ENCODE peak calls at places on chromosomes 1 and 21, in four cellular contexts. I is SK-N-SH, T is K562, L is H1. G is an unnamed sample.

GRCh38 chr1:225155555-225155954 is 226.1 kb downstream of the DNAH14 start:
- DNase-seq in I (no peak), T (no peak), L (no peak), G (no peak)

GRCh38 chr1:66333463-66334232 is 200.3 kb upstream of the SGIP1 start:
- DNase-seq in I (no peak), T (no peak), L (no peak), G (no peak)

GRCh38 chr1:77126309-77126708 is 92.9 kb downstream of the PIGK start:
- DNase-seq in I (peak), T (no peak), L (no peak), G (peak)

GRCh38 chr1:28091043-28091781 is 2.8 kb upstream of the EYA3 start:
- DNase-seq in I (peak), T (peak), L (peak), G (peak)

GRCh38 chr1:6389971-6390370 is 3.6 kb downstream of the ACOT7 start:
- DNase-seq in I (no peak), T (no peak), L (no peak), G (no peak)

GRCh38 chr1:20362856-20363255 is 72.2 kb downstream of the VWA5B1 start:
- DNase-seq in I (no peak), T (no peak), L (no peak), G (no peak)

GRCh38 chr1:75130312-75130677 is 3.9 kb upstream of the LHX8 start:
- DNase-seq in I (peak), T (no peak), L (peak), G (peak)

GRCh38 chr21:41926068-41926806 is 27.6 kb downstream of the C2CD2 start:
- DNase-seq in I (no peak), T (no peak), L (no peak), G (peak)

GRCh38 chr1:209875510-209875909 is 47.7 kb downstream of the UTP25 start:
- DNase-seq in I (no peak), T (no peak), L (no peak), G (peak)

GRCh38 chr1:239633432-239633831 is 247.1 kb downstream of the CHRM3 start:
- DNase-seq in I (no peak), T (no peak), L (no peak), G (no peak)

GRCh38 chr1:5659606-5660005 is 332.6 kb downstream of the NPHP4 start:
- DNase-seq in I (no peak), T (no peak), L (no peak), G (no peak)

GRCh38 chr1:212641956-212642355 is 33.4 kb downstream of the ATF3 start:
- DNase-seq in I (no peak), T (no peak), L (no peak), G (no peak)

GRCh38 chr1:45016090-45016697 is 4.1 kb downstream of the UROD start:
- DNase-seq in I (no peak), T (no peak), L (no peak), G (no peak)

DNA sequence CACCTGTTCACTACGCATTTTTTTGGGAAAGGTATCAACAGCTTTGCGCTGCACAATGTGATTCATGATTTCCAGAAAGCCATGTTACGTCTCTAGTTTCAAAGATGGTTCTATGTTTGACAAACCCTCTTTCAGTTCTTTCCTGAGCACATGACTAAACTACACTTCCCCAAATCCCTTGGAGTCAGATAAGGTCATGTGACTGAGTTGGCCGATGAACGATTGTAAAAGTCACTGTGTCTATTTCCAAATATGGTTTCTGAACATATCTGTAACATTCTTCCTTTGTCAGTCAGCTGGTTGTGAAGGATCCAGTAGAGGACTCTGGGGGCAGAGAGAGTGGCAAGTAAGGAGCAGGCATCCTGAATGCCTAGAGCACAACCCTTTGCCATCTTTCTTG is 35.4 kb downstream of the TMPRSS15 start:
- DNase-seq in I (no peak), T (no peak), L (no peak), G (no peak)
- TF ChIP-seq TEAD4 in I (no peak), T (no peak), L (no peak), G (no peak)

GRCh38 chr1:118486213-118486612 is 301.2 kb upstream of the SPAG17 start:
- DNase-seq in I (no peak), T (no peak), L (no peak), G (no peak)
- TF ChIP-seq TEAD4 in I (no peak), T (no peak), L (no peak), G (no peak)

GRCh38 chr1:156082111-156083091 is at the start of gene MEX3A:
- DNase-seq in I (peak), T (peak), L (peak), G (peak)

GRCh38 chr1:156090138-156090821 is 8.0 kb upstream of the MEX3A start:
- DNase-seq in I (no peak), T (no peak), L (no peak), G (no peak)

GRCh38 chr1:156083800-156084790 is 1.8 kb upstream of the MEX3A start:
- DNase-seq in I (no peak), T (no peak), L (no peak), G (no peak)

GRCh38 chr1:156089704-156090103 is 7.4 kb upstream of the MEX3A start:
- DNase-seq in I (no peak), T (no peak), L (no peak), G (no peak)

GRCh38 chr1:156086256-156086662 is 4.0 kb upstream of the MEX3A start:
- DNase-seq in I (no peak), T (no peak), L (no peak), G (no peak)
- TF ChIP-seq TEAD4 in I (no peak), T (no peak), L (peak), G (no peak)

GRCh38 chr1:148158594-148158993 is 6.5 kb upstream of the NBPF11 start:
- DNase-seq in I (no peak), T (peak), L (no peak), G (no peak)
- TF ChIP-seq TEAD4 in I (no peak), T (no peak), L (no peak), G (no peak)

GRCh38 chr21:15703932-15704331 is 25.9 kb upstream of the USP25 start:
- DNase-seq in I (no peak), T (no peak), L (no peak), G (no peak)
- TF ChIP-seq TEAD4 in I (no peak), T (no peak), L (no peak), G (no peak)

GRCh38 chr1:237556911-237557310 is 333.8 kb downstream of the ZP4 start:
- DNase-seq in I (no peak), T (no peak), L (no peak), G (no peak)
- TF ChIP-seq TEAD4 in I (no peak), T (no peak), L (no peak), G (no peak)

GRCh38 chr1:238488406-238488805 is 597.7 kb upstream of the ZP4 start:
- DNase-seq in I (no peak), T (no peak), L (no peak), G (no peak)

GRCh38 chr1:238485062-238485905 is 594.6 kb upstream of the ZP4 start:
- DNase-seq in I (no peak), T (no peak), L (no peak), G (peak)

GRCh38 chr1:238487931-238488330 is 597.2 kb upstream of the ZP4 start:
- DNase-seq in I (no peak), T (no peak), L (no peak), G (no peak)

GRCh38 chr1:238484121-238484520 is 593.4 kb upstream of the ZP4 start:
- DNase-seq in I (no peak), T (no peak), L (no peak), G (no peak)

GRCh38 chr1:238485906-238486219 is 595.1 kb upstream of the ZP4 start:
- DNase-seq in I (no peak), T (no peak), L (no peak), G (peak)
- TF ChIP-seq TEAD4 in I (no peak), T (no peak), L (no peak), G (no peak)

DNA sequence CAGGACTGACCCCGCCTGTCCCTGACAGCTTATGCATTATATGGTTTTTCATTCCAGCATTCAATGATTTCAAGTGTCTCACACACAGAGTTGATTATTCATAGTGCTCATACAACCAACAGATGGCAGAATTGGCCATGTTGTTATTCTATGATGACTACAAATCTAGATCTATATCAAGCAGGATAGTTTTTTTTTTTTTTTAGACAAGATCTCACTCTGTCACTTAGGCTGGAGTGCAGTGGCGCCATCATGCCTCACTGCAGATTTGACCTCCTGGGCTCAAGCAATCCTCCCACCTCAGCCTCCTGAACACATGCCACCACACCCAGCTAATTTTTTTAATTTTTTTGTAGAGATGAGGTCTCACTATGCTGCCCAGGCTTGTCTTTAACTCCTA is 40.1 kb upstream of the LRRC8D start:
- DNase-seq in I (peak), T (no peak), L (no peak), G (no peak)
- TF ChIP-seq TEAD4 in I (no peak), T (no peak), L (no peak), G (no peak)

G was measured in WTC11.